ENCODE peak calls at places on chromosomes 13 and 19, in eight cellular contexts. One of them, this sample, is unnamed.

GRCh38 chr19:35845215-35846037 is 6.9 kb downstream of the NPHS1 start:
- DNase-seq in head of caudate nucleus: no peak
- DNase-seq in renal cortical epithelial cell: no peak
- DNase-seq in GM03348: peak
- DNase-seq in NCI-H510A treated with DMSO at 0.1 percent for 48 hours: no peak
- DNase-seq in posterior cingulate gyrus: no peak
- DNase-seq in SK-MEL-5: no peak
- DNase-seq in chondrocyte: no peak
- DNase-seq in this sample: peak

GRCh38 chr19:16470911-16471811 is 609 bp downstream of the EPS15L1 start:
- DNase-seq in head of caudate nucleus: peak
- DNase-seq in renal cortical epithelial cell: no peak
- DNase-seq in GM03348: peak
- DNase-seq in NCI-H510A treated with DMSO at 0.1 percent for 48 hours: no peak
- DNase-seq in posterior cingulate gyrus: no peak
- DNase-seq in SK-MEL-5: no peak
- DNase-seq in chondrocyte: no peak
- DNase-seq in this sample: peak

GRCh38 chr13:95438297-95438696 is 114.2 kb upstream of the CLDN10 start:
- DNase-seq in head of caudate nucleus: no peak
- DNase-seq in renal cortical epithelial cell: no peak
- DNase-seq in GM03348: no peak
- DNase-seq in NCI-H510A treated with DMSO at 0.1 percent for 48 hours: no peak
- DNase-seq in posterior cingulate gyrus: no peak
- DNase-seq in SK-MEL-5: no peak
- DNase-seq in chondrocyte: no peak
- DNase-seq in this sample: no peak

GRCh38 chr13:113607477-113608245 is 23.1 kb downstream of the TFDP1 start:
- DNase-seq in head of caudate nucleus: no peak
- DNase-seq in renal cortical epithelial cell: peak
- DNase-seq in GM03348: no peak
- DNase-seq in NCI-H510A treated with DMSO at 0.1 percent for 48 hours: no peak
- DNase-seq in posterior cingulate gyrus: no peak
- DNase-seq in SK-MEL-5: no peak
- DNase-seq in chondrocyte: no peak
- DNase-seq in this sample: no peak

GRCh38 chr19:1675633-1676350 is 23.4 kb upstream of the TCF3 start:
- DNase-seq in head of caudate nucleus: peak
- DNase-seq in renal cortical epithelial cell: no peak
- DNase-seq in GM03348: no peak
- DNase-seq in NCI-H510A treated with DMSO at 0.1 percent for 48 hours: no peak
- DNase-seq in posterior cingulate gyrus: no peak
- DNase-seq in SK-MEL-5: no peak
- DNase-seq in chondrocyte: no peak
- DNase-seq in this sample: no peak

GRCh38 chr19:4077011-4077382 is 10.3 kb upstream of the ZBTB7A start:
- DNase-seq in head of caudate nucleus: no peak
- DNase-seq in renal cortical epithelial cell: no peak
- DNase-seq in GM03348: no peak
- DNase-seq in NCI-H510A treated with DMSO at 0.1 percent for 48 hours: no peak
- DNase-seq in posterior cingulate gyrus: no peak
- DNase-seq in SK-MEL-5: no peak
- DNase-seq in chondrocyte: no peak
- DNase-seq in this sample: no peak

GRCh38 chr19:604355-604754 is 14.7 kb downstream of the HCN2 start:
- DNase-seq in head of caudate nucleus: no peak
- DNase-seq in renal cortical epithelial cell: no peak
- DNase-seq in GM03348: no peak
- DNase-seq in NCI-H510A treated with DMSO at 0.1 percent for 48 hours: no peak
- DNase-seq in posterior cingulate gyrus: no peak
- DNase-seq in SK-MEL-5: peak
- DNase-seq in chondrocyte: no peak
- DNase-seq in this sample: no peak

GRCh38 chr19:35225951-35226350 is 2.6 kb downstream of the FAM187B start:
- DNase-seq in head of caudate nucleus: no peak
- DNase-seq in renal cortical epithelial cell: no peak
- DNase-seq in GM03348: no peak
- DNase-seq in NCI-H510A treated with DMSO at 0.1 percent for 48 hours: no peak
- DNase-seq in posterior cingulate gyrus: no peak
- DNase-seq in SK-MEL-5: no peak
- DNase-seq in chondrocyte: no peak
- DNase-seq in this sample: no peak

GRCh38 chr19:29467824-29468401 is 57.9 kb upstream of the VSTM2B start:
- DNase-seq in head of caudate nucleus: peak
- DNase-seq in renal cortical epithelial cell: peak
- DNase-seq in GM03348: peak
- DNase-seq in NCI-H510A treated with DMSO at 0.1 percent for 48 hours: no peak
- DNase-seq in posterior cingulate gyrus: no peak
- DNase-seq in SK-MEL-5: peak
- DNase-seq in chondrocyte: no peak
- DNase-seq in this sample: peak

GRCh38 chr13:21079761-21080730 is 18.7 kb upstream of the LATS2 start:
- DNase-seq in head of caudate nucleus: no peak
- DNase-seq in renal cortical epithelial cell: peak
- DNase-seq in GM03348: peak
- DNase-seq in NCI-H510A treated with DMSO at 0.1 percent for 48 hours: no peak
- DNase-seq in posterior cingulate gyrus: no peak
- DNase-seq in SK-MEL-5: peak
- DNase-seq in chondrocyte: no peak
- DNase-seq in this sample: peak

GRCh38 chr13:112893570-112894422 is 75.2 kb upstream of the MCF2L start:
- DNase-seq in head of caudate nucleus: no peak
- DNase-seq in renal cortical epithelial cell: peak
- DNase-seq in GM03348: peak
- DNase-seq in NCI-H510A treated with DMSO at 0.1 percent for 48 hours: peak
- DNase-seq in posterior cingulate gyrus: no peak
- DNase-seq in SK-MEL-5: no peak
- DNase-seq in chondrocyte: peak
- DNase-seq in this sample: no peak

GRCh38 chr13:43516401-43516826 is 270.4 kb downstream of the ENOX1 start:
- DNase-seq in head of caudate nucleus: no peak
- DNase-seq in renal cortical epithelial cell: peak
- DNase-seq in GM03348: peak
- DNase-seq in NCI-H510A treated with DMSO at 0.1 percent for 48 hours: no peak
- DNase-seq in posterior cingulate gyrus: no peak
- DNase-seq in SK-MEL-5: no peak
- DNase-seq in chondrocyte: no peak
- DNase-seq in this sample: no peak

GRCh38 chr13:99969934-99970760 is 1.4 kb downstream of the ZIC5 start:
- DNase-seq in head of caudate nucleus: no peak
- DNase-seq in renal cortical epithelial cell: no peak
- DNase-seq in GM03348: no peak
- DNase-seq in NCI-H510A treated with DMSO at 0.1 percent for 48 hours: peak
- DNase-seq in posterior cingulate gyrus: no peak
- DNase-seq in SK-MEL-5: peak
- DNase-seq in chondrocyte: no peak
- DNase-seq in this sample: no peak

GRCh38 chr13:76795701-76796695 is 90.2 kb downstream of the KCTD12 start:
- DNase-seq in head of caudate nucleus: peak
- DNase-seq in renal cortical epithelial cell: no peak
- DNase-seq in GM03348: no peak
- DNase-seq in NCI-H510A treated with DMSO at 0.1 percent for 48 hours: no peak
- DNase-seq in posterior cingulate gyrus: no peak
- DNase-seq in SK-MEL-5: no peak
- DNase-seq in chondrocyte: no peak
- DNase-seq in this sample: no peak

GRCh38 chr19:6694147-6694815 is 24.3 kb upstream of the TNFSF14 start:
- DNase-seq in head of caudate nucleus: no peak
- DNase-seq in renal cortical epithelial cell: no peak
- DNase-seq in GM03348: no peak
- DNase-seq in NCI-H510A treated with DMSO at 0.1 percent for 48 hours: no peak
- DNase-seq in posterior cingulate gyrus: no peak
- DNase-seq in SK-MEL-5: no peak
- DNase-seq in chondrocyte: no peak
- DNase-seq in this sample: no peak

GRCh38 chr13:47298506-47298905 is 401.7 kb upstream of the HTR2A start:
- DNase-seq in head of caudate nucleus: no peak
- DNase-seq in renal cortical epithelial cell: no peak
- DNase-seq in GM03348: no peak
- DNase-seq in NCI-H510A treated with DMSO at 0.1 percent for 48 hours: no peak
- DNase-seq in posterior cingulate gyrus: no peak
- DNase-seq in SK-MEL-5: no peak
- DNase-seq in chondrocyte: no peak
- DNase-seq in this sample: peak

GRCh38 chr13:112740502-112741131 is 50.8 kb downstream of the ATP11A start:
- DNase-seq in head of caudate nucleus: no peak
- DNase-seq in renal cortical epithelial cell: no peak
- DNase-seq in GM03348: peak
- DNase-seq in NCI-H510A treated with DMSO at 0.1 percent for 48 hours: no peak
- DNase-seq in posterior cingulate gyrus: no peak
- DNase-seq in SK-MEL-5: no peak
- DNase-seq in chondrocyte: no peak
- DNase-seq in this sample: no peak

GRCh38 chr19:40831502-40832430 is 18.5 kb downstream of the CYP2A6 start:
- DNase-seq in head of caudate nucleus: no peak
- DNase-seq in renal cortical epithelial cell: peak
- DNase-seq in GM03348: peak
- DNase-seq in NCI-H510A treated with DMSO at 0.1 percent for 48 hours: peak
- DNase-seq in posterior cingulate gyrus: no peak
- DNase-seq in SK-MEL-5: peak
- DNase-seq in chondrocyte: no peak
- DNase-seq in this sample: peak

GRCh38 chr13:73336789-73337188 is 278.0 kb downstream of the KLF5 start:
- DNase-seq in head of caudate nucleus: no peak
- DNase-seq in renal cortical epithelial cell: no peak
- DNase-seq in GM03348: no peak
- DNase-seq in NCI-H510A treated with DMSO at 0.1 percent for 48 hours: no peak
- DNase-seq in posterior cingulate gyrus: no peak
- DNase-seq in SK-MEL-5: peak
- DNase-seq in chondrocyte: no peak
- DNase-seq in this sample: peak

GRCh38 chr13:106446011-106446410 is 89.5 kb downstream of the EFNB2 start:
- DNase-seq in head of caudate nucleus: no peak
- DNase-seq in renal cortical epithelial cell: peak
- DNase-seq in GM03348: no peak
- DNase-seq in NCI-H510A treated with DMSO at 0.1 percent for 48 hours: no peak
- DNase-seq in posterior cingulate gyrus: no peak
- DNase-seq in SK-MEL-5: no peak
- DNase-seq in chondrocyte: no peak
- DNase-seq in this sample: peak

GRCh38 chr19:11227201-11227886 is 12.1 kb upstream of the ANGPTL8 start:
- DNase-seq in head of caudate nucleus: no peak
- DNase-seq in renal cortical epithelial cell: no peak
- DNase-seq in GM03348: no peak
- DNase-seq in NCI-H510A treated with DMSO at 0.1 percent for 48 hours: no peak
- DNase-seq in posterior cingulate gyrus: no peak
- DNase-seq in SK-MEL-5: peak
- DNase-seq in chondrocyte: no peak
- DNase-seq in this sample: peak

GRCh38 chr13:100765021-100765420 is 90.4 kb upstream of the TMTC4 start:
- DNase-seq in head of caudate nucleus: no peak
- DNase-seq in renal cortical epithelial cell: no peak
- DNase-seq in GM03348: no peak
- DNase-seq in NCI-H510A treated with DMSO at 0.1 percent for 48 hours: no peak
- DNase-seq in posterior cingulate gyrus: no peak
- DNase-seq in SK-MEL-5: no peak
- DNase-seq in chondrocyte: no peak
- DNase-seq in this sample: no peak